ENCODE peak calls at places on chromosomes 4 and X, in four cellular contexts. K, Z, B and I are unnamed samples.

GRCh38 chr4:87025023-87025613 is 90.3 kb downstream of the AFF1 start:
- DNase-seq in K (no peak), Z (no peak), B (no peak), I (no peak)

GRCh38 chr4:80078361-80079092 is 5.5 kb upstream of the ANTXR2 start:
- DNase-seq in K (no peak), Z (no peak), B (no peak), I (no peak)

GRCh38 chrX:119040432-119040831 is 32.4 kb upstream of the CT47C1 start:
- DNase-seq in K (no peak), Z (no peak), B (no peak), I (no peak)

GRCh38 chrX:134173541-134174272 is 63.3 kb upstream of the CCDC160 start:
- DNase-seq in K (no peak), Z (no peak), B (no peak), I (peak)

GRCh38 chr4:126779446-126780166 is 853.2 kb upstream of the INTU start:
- DNase-seq in K (no peak), Z (no peak), B (no peak), I (no peak)

GRCh38 chr4:169968999-169969398 is 57.2 kb downstream of the MFAP3L start:
- DNase-seq in K (no peak), Z (peak), B (peak), I (no peak)

GRCh38 chrX:102832661-102833060 is 104.4 kb upstream of the RAB40AL start:
- DNase-seq in K (no peak), Z (peak), B (peak), I (no peak)

GRCh38 chr4:10106421-10107039 is 10.1 kb downstream of the WDR1 start:
- DNase-seq in K (no peak), Z (peak), B (peak), I (no peak)

GRCh38 chr4:43680416-43680815 is 768.2 kb downstream of the KCTD8 start:
- DNase-seq in K (no peak), Z (no peak), B (no peak), I (no peak)

GRCh38 chrX:12412561-12412960 is 274.3 kb downstream of the FRMPD4 start:
- DNase-seq in K (no peak), Z (no peak), B (no peak), I (no peak)

GRCh38 chr4:5887011-5887360 is 5.9 kb downstream of the CRMP1 start:
- DNase-seq in K (peak), Z (no peak), B (no peak), I (no peak)

GRCh38 chr4:1309261-1310010 is 19.7 kb downstream of the MAEA start:
- DNase-seq in K (no peak), Z (no peak), B (peak), I (peak)

GRCh38 chr4:165288639-165289428 is 38.6 kb upstream of the MSMO1 start:
- DNase-seq in K (no peak), Z (no peak), B (no peak), I (no peak)

GRCh38 chr4:145618210-145618911 is 824 bp upstream of the MMAA start:
- DNase-seq in K (no peak), Z (no peak), B (no peak), I (no peak)

GRCh38 chr4:2412534-2412884 is 5.9 kb downstream of the ZFYVE28 start:
- DNase-seq in K (no peak), Z (peak), B (no peak), I (no peak)

GRCh38 chr4:92994727-92995126 is 691.0 kb downstream of the GRID2 start:
- DNase-seq in K (no peak), Z (no peak), B (no peak), I (no peak)

GRCh38 chr4:38856524-38857337 is at the start of gene TLR6:
- DNase-seq in K (no peak), Z (no peak), B (peak), I (peak)

GRCh38 chrX:9926002-9926401 is 41.2 kb upstream of the CLDN34 start:
- DNase-seq in K (no peak), Z (no peak), B (no peak), I (no peak)

GRCh38 chrX:30561191-30561590 is 16.4 kb downstream of the TASL start:
- DNase-seq in K (no peak), Z (no peak), B (no peak), I (no peak)

GRCh38 chrX:65723706-65724105 is 56.3 kb downstream of the MSN start:
- DNase-seq in K (no peak), Z (no peak), B (no peak), I (no peak)

GRCh38 chrX:135910251-135910650 is 16.7 kb downstream of the SAGE1 start:
- DNase-seq in K (no peak), Z (no peak), B (no peak), I (no peak)

GRCh38 chr4:108821056-108821925 is 58.4 kb upstream of the ETNPPL start:
- DNase-seq in K (no peak), Z (no peak), B (no peak), I (no peak)

GRCh38 chrX:43644124-43644701 is 11.9 kb upstream of the MAOA start:
- DNase-seq in K (no peak), Z (peak), B (peak), I (no peak)

GRCh38 chrX:44462851-44463250 is 79.8 kb downstream of the FUNDC1 start:
- DNase-seq in K (no peak), Z (no peak), B (no peak), I (no peak)

GRCh38 chrX:28124416-28124815 is 143.2 kb upstream of the DCAF8L1 start:
- DNase-seq in K (no peak), Z (no peak), B (no peak), I (no peak)

GRCh38 chr4:150863456-150863855 is 151.6 kb downstream of the LRBA start:
- DNase-seq in K (no peak), Z (no peak), B (no peak), I (no peak)

GRCh38 chr4:1174941-1175634 is 2.7 kb upstream of the SPON2 start:
- DNase-seq in K (no peak), Z (no peak), B (no peak), I (no peak)

GRCh38 chr4:21034728-21035127 is 334.5 kb downstream of the PACRGL start:
- DNase-seq in K (no peak), Z (no peak), B (no peak), I (no peak)